ENCODE peak calls at places on chromosomes 11 and 22, in eight cellular contexts. One of them, this sample, is unnamed.

GRCh38 chr11:101138245-101138930 is 8.8 kb upstream of the PGR start:
- DNase-seq in central memory CD4-positive, alpha-beta T cell: no peak
- DNase-seq in GM04504: no peak
- DNase-seq in NCI-H748 treated with DMSO at 0.1 percent for 48 hours: no peak
- DNase-seq in ACHN: no peak
- DNase-seq in fibroblast of the aortic adventitia: no peak
- DNase-seq in naive thymus-derived CD8-positive, alpha-beta T cell: no peak
- DNase-seq in naive thymus-derived CD4-positive, alpha-beta T cell: no peak
- DNase-seq in this sample: no peak

GRCh38 chr11:65389294-65389980 is 3.0 kb downstream of the FRMD8 start:
- DNase-seq in naive thymus-derived CD8-positive, alpha-beta T cell: no peak
- DNase-seq in GM04504: no peak
- DNase-seq in central memory CD4-positive, alpha-beta T cell: no peak
- DNase-seq in fibroblast of the aortic adventitia: no peak
- DNase-seq in naive thymus-derived CD4-positive, alpha-beta T cell: no peak
- DNase-seq in ACHN: no peak
- DNase-seq in NCI-H748 treated with DMSO at 0.1 percent for 48 hours: no peak
- DNase-seq in this sample: no peak

GRCh38 chr22:29744902-29745301 is 21.9 kb downstream of the ZMAT5 start:
- DNase-seq in central memory CD4-positive, alpha-beta T cell: no peak
- DNase-seq in NCI-H748 treated with DMSO at 0.1 percent for 48 hours: no peak
- DNase-seq in naive thymus-derived CD4-positive, alpha-beta T cell: no peak
- DNase-seq in fibroblast of the aortic adventitia: no peak
- DNase-seq in GM04504: peak; percentile 61
- DNase-seq in naive thymus-derived CD8-positive, alpha-beta T cell: no peak
- DNase-seq in ACHN: peak; percentile 25
- DNase-seq in this sample: no peak

GRCh38 chr11:70845761-70846160 is 406.6 kb downstream of the SHANK2 start:
- DNase-seq in naive thymus-derived CD4-positive, alpha-beta T cell: no peak
- DNase-seq in naive thymus-derived CD8-positive, alpha-beta T cell: no peak
- DNase-seq in GM04504: no peak
- DNase-seq in central memory CD4-positive, alpha-beta T cell: no peak
- DNase-seq in fibroblast of the aortic adventitia: no peak
- DNase-seq in ACHN: no peak
- DNase-seq in NCI-H748 treated with DMSO at 0.1 percent for 48 hours: no peak
- DNase-seq in this sample: no peak

GRCh38 chr11:109902764-109903436 is 190.3 kb upstream of the ZC3H12C start:
- DNase-seq in fibroblast of the aortic adventitia: no peak
- DNase-seq in central memory CD4-positive, alpha-beta T cell: no peak
- DNase-seq in naive thymus-derived CD4-positive, alpha-beta T cell: no peak
- DNase-seq in GM04504: no peak
- DNase-seq in NCI-H748 treated with DMSO at 0.1 percent for 48 hours: no peak
- DNase-seq in ACHN: no peak
- DNase-seq in naive thymus-derived CD8-positive, alpha-beta T cell: no peak
- DNase-seq in this sample: no peak

GRCh38 chr11:61955031-61955415 is 4.9 kb downstream of the BEST1 start:
- DNase-seq in fibroblast of the aortic adventitia: peak; percentile 86
- DNase-seq in NCI-H748 treated with DMSO at 0.1 percent for 48 hours: no peak
- DNase-seq in naive thymus-derived CD8-positive, alpha-beta T cell: no peak
- DNase-seq in GM04504: no peak
- DNase-seq in ACHN: no peak
- DNase-seq in central memory CD4-positive, alpha-beta T cell: no peak
- DNase-seq in naive thymus-derived CD4-positive, alpha-beta T cell: no peak
- DNase-seq in this sample: no peak

GRCh38 chr11:45906965-45907591 is at the start of gene FREY1:
- DNase-seq in naive thymus-derived CD4-positive, alpha-beta T cell: no peak
- DNase-seq in NCI-H748 treated with DMSO at 0.1 percent for 48 hours: no peak
- DNase-seq in naive thymus-derived CD8-positive, alpha-beta T cell: no peak
- DNase-seq in GM04504: no peak
- DNase-seq in central memory CD4-positive, alpha-beta T cell: no peak
- DNase-seq in ACHN: no peak
- DNase-seq in fibroblast of the aortic adventitia: no peak
- DNase-seq in this sample: no peak

GRCh38 chr11:58968251-58968711 is 29.0 kb downstream of the GLYATL1 start:
- DNase-seq in naive thymus-derived CD8-positive, alpha-beta T cell: no peak
- DNase-seq in fibroblast of the aortic adventitia: peak; percentile 11
- DNase-seq in naive thymus-derived CD4-positive, alpha-beta T cell: no peak
- DNase-seq in central memory CD4-positive, alpha-beta T cell: no peak
- DNase-seq in GM04504: no peak
- DNase-seq in NCI-H748 treated with DMSO at 0.1 percent for 48 hours: peak; percentile 25
- DNase-seq in ACHN: no peak
- DNase-seq in this sample: no peak

GRCh38 chr11:105696000-105696399 is 86.1 kb downstream of the GRIA4 start:
- DNase-seq in GM04504: no peak
- DNase-seq in central memory CD4-positive, alpha-beta T cell: no peak
- DNase-seq in ACHN: no peak
- DNase-seq in fibroblast of the aortic adventitia: no peak
- DNase-seq in NCI-H748 treated with DMSO at 0.1 percent for 48 hours: no peak
- DNase-seq in naive thymus-derived CD8-positive, alpha-beta T cell: no peak
- DNase-seq in naive thymus-derived CD4-positive, alpha-beta T cell: no peak
- DNase-seq in this sample: no peak

GRCh38 chr11:125433454-125434121 is 62.5 kb downstream of the FEZ1 start:
- DNase-seq in fibroblast of the aortic adventitia: peak; percentile 67
- DNase-seq in ACHN: peak; percentile 52
- DNase-seq in NCI-H748 treated with DMSO at 0.1 percent for 48 hours: no peak
- DNase-seq in central memory CD4-positive, alpha-beta T cell: no peak
- DNase-seq in naive thymus-derived CD8-positive, alpha-beta T cell: no peak
- DNase-seq in GM04504: no peak
- DNase-seq in naive thymus-derived CD4-positive, alpha-beta T cell: no peak
- DNase-seq in this sample: no peak

GRCh38 chr11:45093761-45094455 is 52.5 kb upstream of the PRDM11 start:
- DNase-seq in GM04504: no peak
- DNase-seq in ACHN: no peak
- DNase-seq in naive thymus-derived CD8-positive, alpha-beta T cell: no peak
- DNase-seq in fibroblast of the aortic adventitia: no peak
- DNase-seq in NCI-H748 treated with DMSO at 0.1 percent for 48 hours: no peak
- DNase-seq in central memory CD4-positive, alpha-beta T cell: no peak
- DNase-seq in naive thymus-derived CD4-positive, alpha-beta T cell: no peak
- DNase-seq in this sample: no peak

GRCh38 chr22:30860176-30861105 is 108.1 kb downstream of the MORC2 start:
- DNase-seq in ACHN: no peak
- DNase-seq in naive thymus-derived CD8-positive, alpha-beta T cell: no peak
- DNase-seq in naive thymus-derived CD4-positive, alpha-beta T cell: no peak
- DNase-seq in GM04504: no peak
- DNase-seq in NCI-H748 treated with DMSO at 0.1 percent for 48 hours: no peak
- DNase-seq in central memory CD4-positive, alpha-beta T cell: no peak
- DNase-seq in fibroblast of the aortic adventitia: no peak
- DNase-seq in this sample: no peak

GRCh38 chr22:22848364-22848866 is 39.2 kb upstream of the IGLL5 start:
- DNase-seq in central memory CD4-positive, alpha-beta T cell: peak; percentile 46
- DNase-seq in fibroblast of the aortic adventitia: peak; percentile 57
- DNase-seq in naive thymus-derived CD4-positive, alpha-beta T cell: peak; percentile 67
- DNase-seq in naive thymus-derived CD8-positive, alpha-beta T cell: peak; percentile 52
- DNase-seq in NCI-H748 treated with DMSO at 0.1 percent for 48 hours: no peak
- DNase-seq in GM04504: peak; percentile 5
- DNase-seq in ACHN: peak; percentile 52
- DNase-seq in this sample: no peak

GRCh38 chr22:23219787-23220484 is 39.6 kb downstream of the BCR start:
- DNase-seq in ACHN: peak; percentile 59
- DNase-seq in central memory CD4-positive, alpha-beta T cell: no peak
- DNase-seq in naive thymus-derived CD8-positive, alpha-beta T cell: no peak
- DNase-seq in NCI-H748 treated with DMSO at 0.1 percent for 48 hours: no peak
- DNase-seq in GM04504: no peak
- DNase-seq in fibroblast of the aortic adventitia: no peak
- DNase-seq in naive thymus-derived CD4-positive, alpha-beta T cell: peak; percentile 62
- DNase-seq in this sample: no peak

GRCh38 chr11:117045196-117045595 is 53.0 kb downstream of the SIK3 start:
- DNase-seq in GM04504: no peak
- DNase-seq in naive thymus-derived CD4-positive, alpha-beta T cell: no peak
- DNase-seq in fibroblast of the aortic adventitia: peak; percentile 51
- DNase-seq in ACHN: peak; percentile 89
- DNase-seq in central memory CD4-positive, alpha-beta T cell: no peak
- DNase-seq in naive thymus-derived CD8-positive, alpha-beta T cell: no peak
- DNase-seq in NCI-H748 treated with DMSO at 0.1 percent for 48 hours: no peak
- DNase-seq in this sample: no peak

GRCh38 chr11:2215561-2216399 is 44.2 kb upstream of the TH start:
- DNase-seq in central memory CD4-positive, alpha-beta T cell: no peak
- DNase-seq in naive thymus-derived CD4-positive, alpha-beta T cell: no peak
- DNase-seq in naive thymus-derived CD8-positive, alpha-beta T cell: no peak
- DNase-seq in ACHN: no peak
- DNase-seq in fibroblast of the aortic adventitia: no peak
- DNase-seq in NCI-H748 treated with DMSO at 0.1 percent for 48 hours: no peak
- DNase-seq in GM04504: no peak
- DNase-seq in this sample: no peak

GRCh38 chr11:17354070-17354924 is 2.7 kb downstream of the NCR3LG1 start:
- DNase-seq in NCI-H748 treated with DMSO at 0.1 percent for 48 hours: peak; percentile 66
- DNase-seq in naive thymus-derived CD4-positive, alpha-beta T cell: peak; percentile 48
- DNase-seq in naive thymus-derived CD8-positive, alpha-beta T cell: peak; percentile 48
- DNase-seq in central memory CD4-positive, alpha-beta T cell: peak; percentile 56
- DNase-seq in fibroblast of the aortic adventitia: peak; percentile 81
- DNase-seq in GM04504: peak; percentile 53
- DNase-seq in ACHN: peak; percentile 73
- DNase-seq in this sample: peak; percentile 48

GRCh38 chr11:2791521-2792375 is 92.0 kb upstream of the KCNQ1OT1 start:
- DNase-seq in central memory CD4-positive, alpha-beta T cell: no peak
- DNase-seq in ACHN: no peak
- DNase-seq in fibroblast of the aortic adventitia: no peak
- DNase-seq in naive thymus-derived CD4-positive, alpha-beta T cell: no peak
- DNase-seq in naive thymus-derived CD8-positive, alpha-beta T cell: peak; percentile 25
- DNase-seq in NCI-H748 treated with DMSO at 0.1 percent for 48 hours: no peak
- DNase-seq in GM04504: no peak
- DNase-seq in this sample: no peak

GRCh38 chr11:63535734-63536133 is 874 bp upstream of the PLAAT4 start:
- DNase-seq in NCI-H748 treated with DMSO at 0.1 percent for 48 hours: no peak
- DNase-seq in GM04504: no peak
- DNase-seq in ACHN: no peak
- DNase-seq in fibroblast of the aortic adventitia: no peak
- DNase-seq in naive thymus-derived CD4-positive, alpha-beta T cell: peak; percentile 47
- DNase-seq in naive thymus-derived CD8-positive, alpha-beta T cell: no peak
- DNase-seq in central memory CD4-positive, alpha-beta T cell: peak; percentile 23
- DNase-seq in this sample: no peak

GRCh38 chr22:31681625-31682345 is 19.8 kb upstream of the PISD start:
- DNase-seq in naive thymus-derived CD8-positive, alpha-beta T cell: no peak
- DNase-seq in NCI-H748 treated with DMSO at 0.1 percent for 48 hours: no peak
- DNase-seq in naive thymus-derived CD4-positive, alpha-beta T cell: no peak
- DNase-seq in GM04504: no peak
- DNase-seq in central memory CD4-positive, alpha-beta T cell: no peak
- DNase-seq in ACHN: no peak
- DNase-seq in fibroblast of the aortic adventitia: peak; percentile 81
- DNase-seq in this sample: no peak

GRCh38 chr22:47965896-47966295 is 1203.4 kb downstream of the TBC1D22A start:
- DNase-seq in ACHN: no peak
- DNase-seq in GM04504: no peak
- DNase-seq in naive thymus-derived CD4-positive, alpha-beta T cell: no peak
- DNase-seq in central memory CD4-positive, alpha-beta T cell: no peak
- DNase-seq in fibroblast of the aortic adventitia: no peak
- DNase-seq in naive thymus-derived CD8-positive, alpha-beta T cell: no peak
- DNase-seq in NCI-H748 treated with DMSO at 0.1 percent for 48 hours: no peak
- DNase-seq in this sample: no peak

GRCh38 chr22:41382610-41383009 is 868 bp downstream of the TEF start:
- DNase-seq in NCI-H748 treated with DMSO at 0.1 percent for 48 hours: no peak
- DNase-seq in ACHN: no peak
- DNase-seq in GM04504: no peak
- DNase-seq in central memory CD4-positive, alpha-beta T cell: no peak
- DNase-seq in naive thymus-derived CD4-positive, alpha-beta T cell: no peak
- DNase-seq in fibroblast of the aortic adventitia: no peak
- DNase-seq in naive thymus-derived CD8-positive, alpha-beta T cell: no peak
- DNase-seq in this sample: no peak

GRCh38 chr11:19437760-19438159 is 197.0 kb upstream of the E2F8 start:
- DNase-seq in central memory CD4-positive, alpha-beta T cell: no peak
- DNase-seq in naive thymus-derived CD8-positive, alpha-beta T cell: no peak
- DNase-seq in ACHN: peak; percentile 58
- DNase-seq in GM04504: peak; percentile 33
- DNase-seq in fibroblast of the aortic adventitia: peak; percentile 93
- DNase-seq in naive thymus-derived CD4-positive, alpha-beta T cell: no peak
- DNase-seq in NCI-H748 treated with DMSO at 0.1 percent for 48 hours: no peak
- DNase-seq in this sample: no peak

GRCh38 chr22:44351685-44352377 is 39.1 kb upstream of the SHISAL1 start:
- DNase-seq in ACHN: peak; percentile 88
- DNase-seq in central memory CD4-positive, alpha-beta T cell: no peak
- DNase-seq in naive thymus-derived CD8-positive, alpha-beta T cell: no peak
- DNase-seq in NCI-H748 treated with DMSO at 0.1 percent for 48 hours: no peak
- DNase-seq in fibroblast of the aortic adventitia: peak; percentile 94
- DNase-seq in GM04504: peak; percentile 84
- DNase-seq in naive thymus-derived CD4-positive, alpha-beta T cell: peak; percentile 28
- DNase-seq in this sample: no peak

GRCh38 chr11:78698612-78699011 is 123.9 kb upstream of the NARS2 start:
- DNase-seq in central memory CD4-positive, alpha-beta T cell: no peak
- DNase-seq in naive thymus-derived CD4-positive, alpha-beta T cell: no peak
- DNase-seq in ACHN: peak; percentile 11
- DNase-seq in NCI-H748 treated with DMSO at 0.1 percent for 48 hours: no peak
- DNase-seq in GM04504: peak; percentile 9
- DNase-seq in naive thymus-derived CD8-positive, alpha-beta T cell: no peak
- DNase-seq in fibroblast of the aortic adventitia: peak; percentile 93
- DNase-seq in this sample: no peak

GRCh38 chr11:8826145-8826786 is 84.7 kb upstream of the AKIP1 start:
- DNase-seq in naive thymus-derived CD8-positive, alpha-beta T cell: no peak
- DNase-seq in NCI-H748 treated with DMSO at 0.1 percent for 48 hours: no peak
- DNase-seq in GM04504: no peak
- DNase-seq in naive thymus-derived CD4-positive, alpha-beta T cell: no peak
- DNase-seq in ACHN: no peak
- DNase-seq in fibroblast of the aortic adventitia: peak; percentile 76
- DNase-seq in central memory CD4-positive, alpha-beta T cell: no peak
- DNase-seq in this sample: no peak

This sample was measured in GDM1.